ENCODE peak calls at places on chromosomes 3 and 15, in six cellular contexts. One of them, this sample, is unnamed.

GRCh38 chr3:15491143-15491542 is 30.4 kb downstream of the COLQ start:
- DNase-seq in Kasumi-1: no peak
- DNase-seq in activated CD8-positive, alpha-beta T cell treated with anti-CD3 and anti-CD28 coated beads for 36 hours: no peak
- DNase-seq in lower lobe of right lung: no peak
- DNase-seq in activated CD4-positive, alpha-beta T cell treated with anti-CD3 and anti-CD28 coated beads, Interleukin-2, amount 10 ng/mL, durations not matched to agents 7 days and 5 days: no peak
- DNase-seq in NCI-H1092: no peak
- DNase-seq in this sample: no peak

GRCh38 chr15:79089890-79090486 is 592 bp downstream of the RASGRF1 start:
- DNase-seq in lower lobe of right lung: no peak
- DNase-seq in NCI-H1092: no peak
- DNase-seq in Kasumi-1: no peak
- DNase-seq in activated CD8-positive, alpha-beta T cell treated with anti-CD3 and anti-CD28 coated beads for 36 hours: no peak
- DNase-seq in activated CD4-positive, alpha-beta T cell treated with anti-CD3 and anti-CD28 coated beads, Interleukin-2, amount 10 ng/mL, durations not matched to agents 7 days and 5 days: no peak
- DNase-seq in this sample: no peak

GRCh38 chr15:66601521-66601920 is 35.7 kb upstream of the LCTL start:
- DNase-seq in Kasumi-1: no peak
- DNase-seq in activated CD8-positive, alpha-beta T cell treated with anti-CD3 and anti-CD28 coated beads for 36 hours: no peak
- DNase-seq in NCI-H1092: no peak
- DNase-seq in activated CD4-positive, alpha-beta T cell treated with anti-CD3 and anti-CD28 coated beads, Interleukin-2, amount 10 ng/mL, durations not matched to agents 7 days and 5 days: no peak
- DNase-seq in lower lobe of right lung: peak
- DNase-seq in this sample: no peak

GRCh38 chr3:79032686-79033318 is 735.0 kb downstream of the ROBO1 start:
- DNase-seq in lower lobe of right lung: no peak
- DNase-seq in activated CD8-positive, alpha-beta T cell treated with anti-CD3 and anti-CD28 coated beads for 36 hours: peak
- DNase-seq in activated CD4-positive, alpha-beta T cell treated with anti-CD3 and anti-CD28 coated beads, Interleukin-2, amount 10 ng/mL, durations not matched to agents 7 days and 5 days: peak
- DNase-seq in Kasumi-1: peak
- DNase-seq in NCI-H1092: peak
- DNase-seq in this sample: no peak

GRCh38 chr15:45200001-45200798 is 12.4 kb upstream of the SHF start:
- DNase-seq in activated CD8-positive, alpha-beta T cell treated with anti-CD3 and anti-CD28 coated beads for 36 hours: peak
- DNase-seq in Kasumi-1: peak
- DNase-seq in lower lobe of right lung: peak
- DNase-seq in NCI-H1092: peak
- DNase-seq in activated CD4-positive, alpha-beta T cell treated with anti-CD3 and anti-CD28 coated beads, Interleukin-2, amount 10 ng/mL, durations not matched to agents 7 days and 5 days: peak
- DNase-seq in this sample: peak

GRCh38 chr15:28114721-28115622 is 15.9 kb upstream of the OCA2 start:
- DNase-seq in NCI-H1092: no peak
- DNase-seq in activated CD8-positive, alpha-beta T cell treated with anti-CD3 and anti-CD28 coated beads for 36 hours: no peak
- DNase-seq in activated CD4-positive, alpha-beta T cell treated with anti-CD3 and anti-CD28 coated beads, Interleukin-2, amount 10 ng/mL, durations not matched to agents 7 days and 5 days: no peak
- DNase-seq in lower lobe of right lung: no peak
- DNase-seq in Kasumi-1: no peak
- DNase-seq in this sample: no peak

GRCh38 chr15:60362318-60363023 is 35.3 kb downstream of the ANXA2 start:
- DNase-seq in activated CD8-positive, alpha-beta T cell treated with anti-CD3 and anti-CD28 coated beads for 36 hours: peak
- DNase-seq in activated CD4-positive, alpha-beta T cell treated with anti-CD3 and anti-CD28 coated beads, Interleukin-2, amount 10 ng/mL, durations not matched to agents 7 days and 5 days: peak
- DNase-seq in Kasumi-1: no peak
- DNase-seq in NCI-H1092: no peak
- DNase-seq in lower lobe of right lung: no peak
- DNase-seq in this sample: no peak

GRCh38 chr3:126083511-126083912 is 412 bp downstream of the SLC41A3 start:
- DNase-seq in activated CD8-positive, alpha-beta T cell treated with anti-CD3 and anti-CD28 coated beads for 36 hours: peak
- DNase-seq in activated CD4-positive, alpha-beta T cell treated with anti-CD3 and anti-CD28 coated beads, Interleukin-2, amount 10 ng/mL, durations not matched to agents 7 days and 5 days: peak
- DNase-seq in lower lobe of right lung: peak
- DNase-seq in NCI-H1092: peak
- DNase-seq in Kasumi-1: peak
- DNase-seq in this sample: peak

GRCh38 chr3:167493240-167493639 is 19.4 kb upstream of the SERPINI2 start:
- DNase-seq in activated CD8-positive, alpha-beta T cell treated with anti-CD3 and anti-CD28 coated beads for 36 hours: no peak
- DNase-seq in NCI-H1092: no peak
- DNase-seq in activated CD4-positive, alpha-beta T cell treated with anti-CD3 and anti-CD28 coated beads, Interleukin-2, amount 10 ng/mL, durations not matched to agents 7 days and 5 days: no peak
- DNase-seq in lower lobe of right lung: no peak
- DNase-seq in Kasumi-1: peak
- DNase-seq in this sample: no peak

GRCh38 chr15:37771462-37771861 is 163.0 kb upstream of the TMCO5A start:
- DNase-seq in activated CD4-positive, alpha-beta T cell treated with anti-CD3 and anti-CD28 coated beads, Interleukin-2, amount 10 ng/mL, durations not matched to agents 7 days and 5 days: no peak
- DNase-seq in activated CD8-positive, alpha-beta T cell treated with anti-CD3 and anti-CD28 coated beads for 36 hours: no peak
- DNase-seq in lower lobe of right lung: no peak
- DNase-seq in Kasumi-1: peak
- DNase-seq in NCI-H1092: no peak
- DNase-seq in this sample: no peak

GRCh38 chr15:75531041-75531450 is 48.1 kb downstream of the PTPN9 start:
- DNase-seq in NCI-H1092: no peak
- DNase-seq in activated CD8-positive, alpha-beta T cell treated with anti-CD3 and anti-CD28 coated beads for 36 hours: no peak
- DNase-seq in lower lobe of right lung: no peak
- DNase-seq in activated CD4-positive, alpha-beta T cell treated with anti-CD3 and anti-CD28 coated beads, Interleukin-2, amount 10 ng/mL, durations not matched to agents 7 days and 5 days: no peak
- DNase-seq in Kasumi-1: no peak
- DNase-seq in this sample: no peak

GRCh38 chr3:194946091-194946490 is 260.4 kb downstream of the FAM43A start:
- DNase-seq in NCI-H1092: no peak
- DNase-seq in activated CD4-positive, alpha-beta T cell treated with anti-CD3 and anti-CD28 coated beads, Interleukin-2, amount 10 ng/mL, durations not matched to agents 7 days and 5 days: no peak
- DNase-seq in lower lobe of right lung: no peak
- DNase-seq in Kasumi-1: no peak
- DNase-seq in activated CD8-positive, alpha-beta T cell treated with anti-CD3 and anti-CD28 coated beads for 36 hours: no peak
- DNase-seq in this sample: no peak

GRCh38 chr3:50239649-50240048 is 3.6 kb downstream of the GNAI2 start:
- DNase-seq in NCI-H1092: no peak
- DNase-seq in activated CD8-positive, alpha-beta T cell treated with anti-CD3 and anti-CD28 coated beads for 36 hours: no peak
- DNase-seq in lower lobe of right lung: no peak
- DNase-seq in activated CD4-positive, alpha-beta T cell treated with anti-CD3 and anti-CD28 coated beads, Interleukin-2, amount 10 ng/mL, durations not matched to agents 7 days and 5 days: no peak
- DNase-seq in Kasumi-1: no peak
- DNase-seq in this sample: no peak

GRCh38 chr3:151439652-151440125 is 21.2 kb downstream of the IGSF10 start:
- DNase-seq in NCI-H1092: peak
- DNase-seq in activated CD4-positive, alpha-beta T cell treated with anti-CD3 and anti-CD28 coated beads, Interleukin-2, amount 10 ng/mL, durations not matched to agents 7 days and 5 days: peak
- DNase-seq in activated CD8-positive, alpha-beta T cell treated with anti-CD3 and anti-CD28 coated beads for 36 hours: peak
- DNase-seq in Kasumi-1: peak
- DNase-seq in lower lobe of right lung: no peak
- DNase-seq in this sample: peak

GRCh38 chr3:38731522-38731921 is 82.0 kb upstream of the SCN5A start:
- DNase-seq in activated CD4-positive, alpha-beta T cell treated with anti-CD3 and anti-CD28 coated beads, Interleukin-2, amount 10 ng/mL, durations not matched to agents 7 days and 5 days: no peak
- DNase-seq in NCI-H1092: no peak
- DNase-seq in lower lobe of right lung: no peak
- DNase-seq in activated CD8-positive, alpha-beta T cell treated with anti-CD3 and anti-CD28 coated beads for 36 hours: no peak
- DNase-seq in Kasumi-1: no peak
- DNase-seq in this sample: no peak

GRCh38 chr15:77030042-77030927 is 35.4 kb downstream of the PSTPIP1 start:
- DNase-seq in NCI-H1092: no peak
- DNase-seq in activated CD8-positive, alpha-beta T cell treated with anti-CD3 and anti-CD28 coated beads for 36 hours: peak
- DNase-seq in Kasumi-1: no peak
- DNase-seq in lower lobe of right lung: peak
- DNase-seq in activated CD4-positive, alpha-beta T cell treated with anti-CD3 and anti-CD28 coated beads, Interleukin-2, amount 10 ng/mL, durations not matched to agents 7 days and 5 days: no peak
- DNase-seq in this sample: no peak

GRCh38 chr3:30747771-30748281 is 141.4 kb downstream of the TGFBR2 start:
- DNase-seq in NCI-H1092: no peak
- DNase-seq in lower lobe of right lung: no peak
- DNase-seq in activated CD4-positive, alpha-beta T cell treated with anti-CD3 and anti-CD28 coated beads, Interleukin-2, amount 10 ng/mL, durations not matched to agents 7 days and 5 days: no peak
- DNase-seq in activated CD8-positive, alpha-beta T cell treated with anti-CD3 and anti-CD28 coated beads for 36 hours: no peak
- DNase-seq in Kasumi-1: peak
- DNase-seq in this sample: peak

GRCh38 chr15:98801234-98801561 is 152.9 kb downstream of the IGF1R start:
- DNase-seq in lower lobe of right lung: no peak
- DNase-seq in NCI-H1092: no peak
- DNase-seq in Kasumi-1: no peak
- DNase-seq in activated CD4-positive, alpha-beta T cell treated with anti-CD3 and anti-CD28 coated beads, Interleukin-2, amount 10 ng/mL, durations not matched to agents 7 days and 5 days: no peak
- DNase-seq in activated CD8-positive, alpha-beta T cell treated with anti-CD3 and anti-CD28 coated beads for 36 hours: peak
- DNase-seq in this sample: peak

GRCh38 chr3:51792206-51792605 is 13.2 kb upstream of the IQCF6 start:
- DNase-seq in NCI-H1092: no peak
- DNase-seq in lower lobe of right lung: no peak
- DNase-seq in Kasumi-1: no peak
- DNase-seq in activated CD8-positive, alpha-beta T cell treated with anti-CD3 and anti-CD28 coated beads for 36 hours: no peak
- DNase-seq in activated CD4-positive, alpha-beta T cell treated with anti-CD3 and anti-CD28 coated beads, Interleukin-2, amount 10 ng/mL, durations not matched to agents 7 days and 5 days: no peak
- DNase-seq in this sample: no peak

GRCh38 chr15:29128671-29129070 is 141.0 kb downstream of the NSMCE3 start:
- DNase-seq in NCI-H1092: no peak
- DNase-seq in lower lobe of right lung: peak
- DNase-seq in activated CD4-positive, alpha-beta T cell treated with anti-CD3 and anti-CD28 coated beads, Interleukin-2, amount 10 ng/mL, durations not matched to agents 7 days and 5 days: no peak
- DNase-seq in Kasumi-1: no peak
- DNase-seq in activated CD8-positive, alpha-beta T cell treated with anti-CD3 and anti-CD28 coated beads for 36 hours: no peak
- DNase-seq in this sample: no peak

GRCh38 chr15:75314552-75315290 is 21.1 kb upstream of the COMMD4 start:
- DNase-seq in Kasumi-1: no peak
- DNase-seq in NCI-H1092: no peak
- DNase-seq in activated CD8-positive, alpha-beta T cell treated with anti-CD3 and anti-CD28 coated beads for 36 hours: no peak
- DNase-seq in activated CD4-positive, alpha-beta T cell treated with anti-CD3 and anti-CD28 coated beads, Interleukin-2, amount 10 ng/mL, durations not matched to agents 7 days and 5 days: no peak
- DNase-seq in lower lobe of right lung: no peak
- DNase-seq in this sample: no peak

GRCh38 chr15:67077641-67078215 is 12.3 kb downstream of the SMAD3 start:
- DNase-seq in activated CD4-positive, alpha-beta T cell treated with anti-CD3 and anti-CD28 coated beads, Interleukin-2, amount 10 ng/mL, durations not matched to agents 7 days and 5 days: no peak
- DNase-seq in lower lobe of right lung: no peak
- DNase-seq in Kasumi-1: no peak
- DNase-seq in NCI-H1092: no peak
- DNase-seq in activated CD8-positive, alpha-beta T cell treated with anti-CD3 and anti-CD28 coated beads for 36 hours: no peak
- DNase-seq in this sample: no peak

GRCh38 chr3:40124918-40125317 is 184.6 kb upstream of the EIF1B start:
- DNase-seq in activated CD4-positive, alpha-beta T cell treated with anti-CD3 and anti-CD28 coated beads, Interleukin-2, amount 10 ng/mL, durations not matched to agents 7 days and 5 days: no peak
- DNase-seq in activated CD8-positive, alpha-beta T cell treated with anti-CD3 and anti-CD28 coated beads for 36 hours: no peak
- DNase-seq in NCI-H1092: no peak
- DNase-seq in lower lobe of right lung: no peak
- DNase-seq in Kasumi-1: no peak
- DNase-seq in this sample: no peak

GRCh38 chr3:76324101-76324500 is 538.8 kb upstream of the ZNF717 start:
- DNase-seq in activated CD4-positive, alpha-beta T cell treated with anti-CD3 and anti-CD28 coated beads, Interleukin-2, amount 10 ng/mL, durations not matched to agents 7 days and 5 days: no peak
- DNase-seq in Kasumi-1: no peak
- DNase-seq in activated CD8-positive, alpha-beta T cell treated with anti-CD3 and anti-CD28 coated beads for 36 hours: no peak
- DNase-seq in NCI-H1092: no peak
- DNase-seq in lower lobe of right lung: no peak
- DNase-seq in this sample: no peak

GRCh38 chr3:97835761-97836160 is 13.9 kb downstream of the CRYBG3 start:
- DNase-seq in Kasumi-1: no peak
- DNase-seq in activated CD8-positive, alpha-beta T cell treated with anti-CD3 and anti-CD28 coated beads for 36 hours: no peak
- DNase-seq in activated CD4-positive, alpha-beta T cell treated with anti-CD3 and anti-CD28 coated beads, Interleukin-2, amount 10 ng/mL, durations not matched to agents 7 days and 5 days: no peak
- DNase-seq in NCI-H1092: no peak
- DNase-seq in lower lobe of right lung: no peak
- DNase-seq in this sample: no peak